ENCODE peak calls at places on chromosomes 5 and 9, in nine cellular contexts. A is NCI-H2171; N is A549; S is endothelial cell; W is dorsolateral prefrontal cortex; P is amygdala; M is adipocyte; D is NCI-H345; X is stimulated activated CD4-positive, alpha-beta T cell treated with anti-CD3 and anti-CD28 coated beads, Interleukin-1b, Interleukin-23, amount 100 ng/mL, for 1 hour. B is an unnamed sample.

GRCh38 chr9:79524266-79524665 is 47.5 kb upstream of the TLE4 start:
- DNase-seq in A (no peak), N (no peak), S (no peak), W (no peak), P (no peak), M (peak; percentile 33), D (no peak), X (no peak), B (no peak)

GRCh38 chr9:14661421-14662059 is 31.7 kb downstream of the ZDHHC21 start:
- DNase-seq in A (no peak), N (peak; percentile 38), S (no peak), W (no peak), P (no peak), M (peak; percentile 66), D (peak; percentile 39), X (no peak), B (peak; percentile 15)

GRCh38 chr9:20304001-20304400 is 318.3 kb downstream of the MLLT3 start:
- DNase-seq in A (no peak), N (no peak), S (no peak), W (no peak), P (no peak), M (no peak), D (no peak), X (no peak), B (no peak)

GRCh38 chr5:122313001-122313402 is 965 bp downstream of the SNCAIP start:
- DNase-seq in A (no peak), N (no peak), S (peak; percentile 41), W (no peak), P (no peak), M (peak; percentile 74), D (peak; percentile 37), X (no peak), B (no peak)

GRCh38 chr5:66872688-66873333 is 276.6 kb downstream of the MAST4 start:
- DNase-seq in A (no peak), N (no peak), S (no peak), W (no peak), P (no peak), M (no peak), D (no peak), X (no peak), B (no peak)

GRCh38 chr9:13125261-13125660 is 154.2 kb downstream of the MPDZ start:
- DNase-seq in A (no peak), N (no peak), S (no peak), W (no peak), P (no peak), M (no peak), D (no peak), X (no peak), B (no peak)

GRCh38 chr9:76730795-76731194 is 33.4 kb upstream of the PCA3 start:
- DNase-seq in A (no peak), N (no peak), S (no peak), W (no peak), P (no peak), M (peak; percentile 46), D (no peak), X (no peak), B (no peak)

GRCh38 chr5:123855630-123856029 is 343.7 kb downstream of the CSNK1G3 start:
- DNase-seq in A (peak; percentile 81), N (no peak), S (no peak), W (no peak), P (no peak), M (peak; percentile 4), D (peak; percentile 46), X (no peak), B (no peak)

GRCh38 chr9:38318755-38319495 is 73.6 kb upstream of the ALDH1B1 start:
- DNase-seq in A (no peak), N (peak; percentile 10), S (no peak), W (no peak), P (no peak), M (peak; percentile 45), D (no peak), X (no peak), B (no peak)

GRCh38 chr5:36880761-36881160 is 4.2 kb downstream of the NIPBL start:
- DNase-seq in A (no peak), N (no peak), S (no peak), W (no peak), P (no peak), M (no peak), D (no peak), X (no peak), B (no peak)

GRCh38 chr9:134867917-134868750 is 12.5 kb upstream of the FCN2 start:
- DNase-seq in A (peak; percentile 15), N (no peak), S (no peak), W (no peak), P (no peak), M (no peak), D (no peak), X (no peak), B (no peak)

GRCh38 chr5:126624534-126624933 is 23.8 kb downstream of the PHAX start:
- DNase-seq in A (no peak), N (peak; percentile 80), S (no peak), W (no peak), P (no peak), M (peak; percentile 85), D (no peak), X (no peak), B (no peak)

GRCh38 chr9:113822315-113822714 is 53.8 kb upstream of the ZNF618 start:
- DNase-seq in A (no peak), N (no peak), S (no peak), W (no peak), P (no peak), M (no peak), D (no peak), X (no peak), B (no peak)

GRCh38 chr5:6468104-6468503 is 19.4 kb downstream of the UBE2QL1 start:
- DNase-seq in A (no peak), N (no peak), S (no peak), W (no peak), P (no peak), M (no peak), D (no peak), X (no peak), B (no peak)

GRCh38 chr5:53334431-53334941 is 145.9 kb upstream of the FST start:
- DNase-seq in A (no peak), N (no peak), S (no peak), W (no peak), P (no peak), M (peak; percentile 64), D (no peak), X (no peak), B (no peak)

GRCh38 chr9:16899611-16900010 is 29.1 kb upstream of the BNC2 start:
- DNase-seq in A (no peak), N (no peak), S (no peak), W (no peak), P (no peak), M (peak; percentile 15), D (no peak), X (no peak), B (no peak)

GRCh38 chr5:69295088-69295754 is 37.4 kb downstream of the CCDC125 start:
- DNase-seq in A (no peak), N (no peak), S (no peak), W (no peak), P (no peak), M (peak; percentile 69), D (no peak), X (no peak), B (no peak)

GRCh38 chr9:4873066-4873465 is 80.3 kb downstream of the RCL1 start:
- DNase-seq in A (no peak), N (no peak), S (no peak), W (no peak), P (no peak), M (no peak), D (no peak), X (no peak), B (no peak)

GRCh38 chr5:169702726-169703481 is 65.8 kb downstream of the DOCK2 start:
- DNase-seq in A (no peak), N (no peak), S (no peak), W (no peak), P (no peak), M (peak; percentile 17), D (no peak), X (no peak), B (no peak)

GRCh38 chr5:96096724-96097123 is 135.1 kb upstream of the ELL2 start:
- DNase-seq in A (no peak), N (no peak), S (no peak), W (no peak), P (no peak), M (no peak), D (no peak), X (no peak), B (no peak)

GRCh38 chr5:81121836-81122235 is 111.3 kb upstream of the CKMT2 start:
- DNase-seq in A (no peak), N (no peak), S (no peak), W (peak; percentile 60), P (no peak), M (peak; percentile 12), D (no peak), X (no peak), B (no peak)

GRCh38 chr5:42992035-42992570 is 48.0 kb downstream of the ANXA2R start:
- DNase-seq in A (peak; percentile 62), N (peak; percentile 87), S (no peak), W (no peak), P (no peak), M (peak; percentile 84), D (peak; percentile 76), X (peak; percentile 39), B (peak; percentile 70)

GRCh38 chr5:53479656-53480473 is 564 bp upstream of the FST start:
- DNase-seq in A (peak; percentile 33), N (peak; percentile 55), S (peak; percentile 48), W (peak; percentile 44), P (no peak), M (peak; percentile 79), D (peak; percentile 77), X (no peak), B (peak; percentile 59)

GRCh38 chr5:44747396-44747795 is 61.4 kb upstream of the MRPS30 start:
- DNase-seq in A (no peak), N (no peak), S (no peak), W (no peak), P (no peak), M (no peak), D (no peak), X (no peak), B (no peak)

GRCh38 chr9:136975624-136976023 is 1.7 kb upstream of the PTGDS start:
- DNase-seq in A (no peak), N (no peak), S (peak; percentile 55), W (peak; percentile 84), P (peak; percentile 42), M (no peak), D (no peak), X (no peak), B (no peak)

GRCh38 chr9:123562844-123563346 is 206.9 kb downstream of the CRB2 start:
- DNase-seq in A (no peak), N (no peak), S (no peak), W (no peak), P (no peak), M (peak; percentile 62), D (no peak), X (no peak), B (no peak)

GRCh38 chr9:137194388-137194787 is 5.9 kb downstream of the SSNA1 start:
- DNase-seq in A (no peak), N (no peak), S (no peak), W (peak; percentile 93), P (peak; percentile 82), M (no peak), D (no peak), X (no peak), B (no peak)

GRCh38 chr9:33196736-33197135 is 29.6 kb upstream of the B4GALT1 start:
- DNase-seq in A (no peak), N (no peak), S (no peak), W (no peak), P (no peak), M (peak; percentile 52), D (no peak), X (no peak), B (no peak)

GRCh38 chr9:105500108-105500766 is 52.4 kb downstream of the FSD1L start:
- DNase-seq in A (no peak), N (no peak), S (no peak), W (no peak), P (no peak), M (no peak), D (no peak), X (no peak), B (no peak)

GRCh38 chr5:177427919-177428573 is 1.6 kb downstream of the GRK6 start:
- DNase-seq in A (no peak), N (no peak), S (no peak), W (no peak), P (no peak), M (no peak), D (no peak), X (no peak), B (no peak)

GRCh38 chr5:176365663-176366574 is 632 bp downstream of the ARL10 start:
- DNase-seq in A (no peak), N (no peak), S (peak; percentile 21), W (peak; percentile 72), P (no peak), M (peak; percentile 84), D (peak; percentile 42), X (no peak), B (no peak)